ENCODE peak calls at places on chromosomes 13 and 19, in four cellular contexts. E is C1 segment of cervical spinal cord; D is GM20000; O is activated CD4-positive, alpha-beta memory T cell treated with anti-CD3 and anti-CD28 coated beads, Interleukin-2, amount 10 ng/mL, durations not matched to agents 7 days and 5 days. M is an unnamed sample.

GRCh38 chr13:33352023-33352422 is 66.5 kb upstream of the STARD13 start:
- DNase-seq in D (no peak), E (no peak), O (no peak), M (no peak)

GRCh38 chr19:41376241-41376997 is at the start of gene TMEM91:
- DNase-seq in D (no peak), O (no peak), E (no peak), M (no peak)

GRCh38 chr13:46472384-46472783 is 80.6 kb upstream of the LRCH1 start:
- DNase-seq in E (no peak), O (no peak), D (no peak), M (no peak)

GRCh38 chr19:55643733-55644116 is 276 bp downstream of the ZNF581 start:
- DNase-seq in O (no peak), D (no peak), E (no peak), M (no peak)

GRCh38 chr13:68715651-68716050 is 1392.0 kb upstream of the ATXN8OS start:
- DNase-seq in E (no peak), O (no peak), D (no peak), M (no peak)

GRCh38 chr13:95530178-95530577 is 22.3 kb upstream of the CLDN10 start:
- DNase-seq in E (no peak), O (no peak), D (no peak), M (peak; percentile 44)

GRCh38 chr19:45179063-45179847 is 671 bp downstream of the BLOC1S3 start:
- DNase-seq in D (peak; percentile 49), E (no peak), O (peak; percentile 55), M (peak; percentile 49)

GRCh38 chr19:51394045-51394836 is 3.9 kb upstream of the C19orf84 start:
- DNase-seq in D (peak; percentile 91), E (peak; percentile 89), O (peak; percentile 98), M (peak; percentile 99)

GRCh38 chr13:112933649-112934048 is 35.4 kb upstream of the MCF2L start:
- DNase-seq in O (no peak), E (no peak), D (no peak), M (no peak)

GRCh38 chr13:31614704-31615103 is 124.6 kb upstream of the RXFP2 start:
- DNase-seq in D (no peak), E (no peak), O (no peak), M (no peak)

GRCh38 chr19:42360787-42361544 is 29.1 kb downstream of the CNFN start:
- DNase-seq in E (no peak), O (no peak), D (no peak), M (no peak)

GRCh38 chr19:48746738-48747575 is at the start of gene IZUMO1:
- DNase-seq in O (peak; percentile 67), D (peak; percentile 76), E (peak; percentile 79), M (peak; percentile 76)

GRCh38 chr13:87953381-87953780 is 282.2 kb downstream of the SLITRK5 start:
- DNase-seq in D (no peak), E (no peak), O (no peak), M (no peak)

GRCh38 chr13:80824231-80824630 is 483.3 kb upstream of the SPRY2 start:
- DNase-seq in D (no peak), E (no peak), O (no peak), M (no peak)

GRCh38 chr19:9057505-9058258 is 29.2 kb upstream of the OR1M1 start:
- DNase-seq in O (no peak), D (no peak), E (no peak), M (no peak)

GRCh38 chr13:20487927-20488326 is 37.7 kb downstream of the CRYL1 start:
- DNase-seq in E (no peak), D (no peak), O (no peak), M (no peak)

GRCh38 chr19:41441321-41441945 is 1.5 kb upstream of the ERICH4 start:
- DNase-seq in O (no peak), D (no peak), E (no peak), M (no peak)

GRCh38 chr19:48740705-48741030 is 258 bp upstream of the RASIP1 start:
- DNase-seq in D (no peak), E (no peak), O (no peak), M (no peak)

GRCh38 chr13:28889317-28889716 is 69.2 kb downstream of the MTUS2 start:
- DNase-seq in D (no peak), O (no peak), E (no peak), M (no peak)

GRCh38 chr13:96851856-96852255 is 142.4 kb downstream of the OXGR1 start:
- DNase-seq in E (no peak), D (no peak), O (no peak), M (no peak)

GRCh38 chr19:55088543-55089265 is 13.0 kb downstream of the EPS8L1 start:
- DNase-seq in D (peak; percentile 89), E (peak; percentile 7), O (peak; percentile 79), M (peak; percentile 35)

GRCh38 chr13:100722517-100722916 is 47.9 kb upstream of the TMTC4 start:
- DNase-seq in D (no peak), E (no peak), O (no peak), M (no peak)

GRCh38 chr19:48738557-48739399 is 1.6 kb downstream of the RASIP1 start:
- DNase-seq in D (peak; percentile 100), E (peak; percentile 63), O (peak; percentile 94), M (peak; percentile 96)

GRCh38 chr13:95678967-95679366 is 2.0 kb downstream of the DNAJC3 start:
- DNase-seq in D (no peak), E (no peak), O (no peak), M (no peak)

GRCh38 chr19:43997631-43998290 is 5.0 kb upstream of the ZNF230 start:
- DNase-seq in D (no peak), O (no peak), E (no peak), M (no peak)